ENCODE peak calls at places on chromosome 6, in six cellular contexts. F, M, U, J, I and X are unnamed samples.
A peak's percentile ranks its signal among the peaks of the same experiment; 100 is the strongest.

GRCh38 chr6:35280903-35281302 is 16.7 kb upstream of the DEF6 start:
- DNase-seq in U (no peak), J (no peak), I (no peak), M (no peak), F (no peak), X (no peak)

GRCh38 chr6:144566868-144567615 is 281.9 kb downstream of the UTRN start:
- DNase-seq in U (no peak), M (no peak), J (no peak), F (no peak), I (no peak), X (no peak)

GRCh38 chr6:135465307-135465706 is 32.2 kb downstream of the AHI1 start:
- DNase-seq in I (no peak), M (no peak), U (no peak), J (no peak), F (no peak), X (no peak)

GRCh38 chr6:74050921-74051320 is 354.9 kb downstream of the CD109 start:
- DNase-seq in F (no peak), U (no peak), M (no peak), J (no peak), I (no peak), X (no peak)

GRCh38 chr6:145241039-145241438 is 494.3 kb downstream of the EPM2A start:
- DNase-seq in F (peak; percentile 3), J (no peak), M (no peak), I (no peak), U (no peak), X (no peak)

GRCh38 chr6:145872669-145873068 is 58.1 kb upstream of the FBXO30 start:
- DNase-seq in J (no peak), M (no peak), U (no peak), I (no peak), F (no peak), X (no peak)

GRCh38 chr6:92587521-92587920 is 831.8 kb downstream of the EPHA7 start:
- DNase-seq in F (peak; percentile 23), M (no peak), I (no peak), U (no peak), J (no peak), X (no peak)

GRCh38 chr6:71509142-71509541 is 220.5 kb downstream of the OGFRL1 start:
- DNase-seq in I (no peak), U (no peak), J (no peak), F (no peak), M (no peak), X (no peak)

GRCh38 chr6:56686429-56686828 is 43.7 kb upstream of the DST start:
- DNase-seq in J (no peak), I (no peak), U (no peak), M (no peak), F (no peak), X (no peak)

GRCh38 chr6:119267506-119267905 is 82.1 kb downstream of the MAN1A1 start:
- DNase-seq in F (no peak), J (no peak), I (no peak), M (no peak), U (no peak), X (no peak)

GRCh38 chr6:169804427-169804826 is 53.0 kb downstream of the ERMARD start:
- DNase-seq in U (no peak), I (no peak), M (no peak), F (no peak), J (no peak), X (no peak)

GRCh38 chr6:29016559-29017427 is 11.7 kb upstream of the ZNF311 start:
- DNase-seq in I (peak; percentile 79), M (peak; percentile 61), J (peak; percentile 88), F (peak; percentile 66), U (peak; percentile 76), X (peak; percentile 89)

GRCh38 chr6:3683331-3683730 is 68.2 kb downstream of the PXDC1 start:
- DNase-seq in F (no peak), J (no peak), I (no peak), U (no peak), M (no peak), X (no peak)

GRCh38 chr6:79138146-79138545 is 60.1 kb upstream of the PHIP start:
- DNase-seq in I (no peak), F (no peak), J (no peak), M (no peak), U (no peak), X (no peak)

DNA sequence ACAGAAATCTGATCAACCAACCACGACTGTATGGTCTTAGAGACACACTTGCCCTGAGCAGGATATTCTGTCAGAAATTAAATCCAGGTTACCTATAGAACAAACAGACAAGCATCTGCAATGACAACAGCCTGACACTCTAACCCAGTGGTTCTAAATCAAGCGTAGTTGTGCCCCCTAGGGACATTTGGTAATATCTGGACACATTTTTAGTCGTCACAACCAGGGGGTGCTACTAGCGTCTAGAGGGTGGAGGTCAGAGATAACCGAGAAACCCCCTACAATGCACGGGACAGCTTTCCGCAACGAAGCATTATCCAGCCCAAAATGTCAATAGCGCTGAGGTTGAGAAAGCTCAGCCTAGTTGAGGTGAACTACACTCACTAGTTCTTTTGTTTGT is 32.3 kb downstream of the ID4 start:
- DNase-seq in J (no peak), M (no peak), F (no peak), I (no peak), U (no peak), X (no peak)
- TF ChIP-seq CTCF in J (no peak), M (no peak), F (no peak), I (no peak), U (no peak), X (no peak)

GRCh38 chr6:17099401-17100059 is 2.3 kb upstream of the STMND1 start:
- DNase-seq in M (no peak), U (no peak), F (no peak), I (no peak), J (no peak), X (no peak)

GRCh38 chr6:17098538-17098937 is 3.3 kb upstream of the STMND1 start:
- DNase-seq in I (no peak), F (peak; percentile 49), U (no peak), J (no peak), M (no peak), X (no peak)

GRCh38 chr6:17101422-17102257 is at the start of gene STMND1:
- DNase-seq in J (peak; percentile 78), F (peak; percentile 34), U (peak; percentile 48), I (peak; percentile 42), M (peak; percentile 25), X (peak; percentile 34)

GRCh38 chr6:17103715-17104114 is 1.9 kb downstream of the STMND1 start:
- DNase-seq in M (no peak), I (no peak), U (no peak), F (no peak), J (no peak), X (no peak)

DNA sequence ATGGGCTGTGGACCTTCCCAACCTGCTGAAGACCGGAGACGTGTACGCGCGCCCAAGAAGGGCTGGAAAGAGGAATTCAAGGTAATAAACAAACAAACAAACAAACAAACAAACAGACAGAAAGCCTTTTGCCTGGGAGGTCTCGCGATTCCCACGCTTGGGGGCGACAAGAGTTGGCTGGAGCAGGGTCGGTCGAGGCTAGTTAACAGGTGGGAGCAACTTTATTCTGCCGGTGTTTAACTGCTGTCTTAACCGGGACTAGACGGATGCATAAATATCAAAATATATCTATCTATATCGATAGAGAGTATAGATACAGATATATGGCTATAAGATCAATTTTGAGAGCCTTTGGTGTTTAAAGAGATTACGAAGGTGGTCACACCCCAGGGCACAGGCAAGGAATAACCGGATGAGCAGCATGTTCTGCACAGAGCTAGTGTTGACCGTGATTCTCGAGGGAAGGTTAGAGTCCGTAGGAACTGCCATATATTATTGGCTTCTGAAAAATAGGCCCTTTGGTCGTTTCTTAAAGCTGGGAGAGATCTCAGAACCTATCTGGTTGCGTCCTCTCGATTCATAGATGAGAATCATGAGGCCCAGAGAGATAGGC is 514 bp downstream of the STMND1 start:
- DNase-seq in I (no peak), J (no peak), U (no peak), F (no peak), M (no peak), X (no peak)
- TF ChIP-seq CTCF in I (no peak), J (no peak), U (no peak), F (no peak), M (no peak), X (no peak)

DNA sequence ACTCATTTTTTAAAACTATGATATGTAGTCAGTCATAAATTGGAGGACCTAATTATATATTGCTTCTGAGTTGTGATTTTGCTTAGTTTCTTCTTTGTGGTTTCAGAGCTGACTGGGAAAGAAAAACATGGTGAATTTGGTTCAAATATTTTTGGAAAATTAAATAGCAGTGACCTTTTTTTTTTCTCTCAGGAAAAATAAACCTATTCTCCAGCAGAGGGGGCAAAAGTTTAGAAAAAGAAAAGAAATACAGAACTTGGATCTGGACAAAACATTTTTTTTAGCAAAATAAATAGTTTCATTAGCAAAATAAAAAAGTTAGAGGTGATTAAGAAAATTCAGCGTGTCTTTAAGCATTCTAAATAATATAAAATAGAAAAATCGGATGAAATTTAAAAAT is 10.2 kb downstream of the COL10A1 start:
- DNase-seq in F (no peak), U (no peak), M (no peak), I (no peak), J (no peak), X (no peak)
- TF ChIP-seq CTCF in F (peak; percentile 58), U (no peak), M (peak; percentile 38), I (no peak), J (peak; percentile 32), X (peak; percentile 74)

GRCh38 chr6:168334072-168334471 is 14.5 kb upstream of the DACT2 start:
- DNase-seq in I (no peak), F (no peak), M (no peak), J (no peak), U (no peak), X (no peak)

GRCh38 chr6:168332020-168332419 is 12.4 kb upstream of the DACT2 start:
- DNase-seq in J (no peak), U (no peak), F (no peak), M (no peak), I (no peak), X (no peak)

GRCh38 chr6:168333471-168333870 is 13.9 kb upstream of the DACT2 start:
- DNase-seq in J (no peak), I (no peak), F (no peak), U (no peak), M (no peak), X (no peak)

GRCh38 chr6:168331058-168331457 is 11.5 kb upstream of the DACT2 start:
- DNase-seq in J (no peak), M (no peak), F (no peak), I (no peak), U (no peak), X (no peak)

GRCh38 chr6:168333039-168333438 is 13.5 kb upstream of the DACT2 start:
- DNase-seq in M (no peak), F (no peak), I (no peak), U (no peak), J (no peak), X (no peak)
- TF ChIP-seq CTCF in M (peak; percentile 6), F (peak; percentile 44), I (no peak), U (no peak), J (peak; percentile 17), X (peak; percentile 45)

DNA sequence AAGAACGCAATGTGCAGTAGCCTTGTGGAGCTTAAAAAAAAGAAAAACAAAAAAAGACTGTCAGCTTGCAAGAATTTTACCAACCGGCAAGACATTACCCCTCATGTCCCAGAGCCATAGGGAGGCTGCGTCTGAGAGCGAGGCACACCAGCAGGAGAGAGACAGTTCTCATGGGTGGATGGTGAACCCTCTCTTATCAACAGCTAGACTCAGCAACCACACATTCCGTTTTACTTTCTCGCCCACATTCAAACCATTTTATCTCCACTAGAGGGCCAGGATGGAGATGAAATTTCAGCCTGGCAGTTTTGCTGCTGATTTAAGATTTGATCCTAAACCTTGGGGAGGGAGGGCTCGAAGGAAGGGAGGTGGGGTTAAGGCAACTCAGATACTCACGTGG is 247.0 kb downstream of the ATXN1 start:
- DNase-seq in F (peak; percentile 35), I (no peak), M (no peak), J (no peak), U (no peak), X (no peak)
- TF ChIP-seq CTCF in F (peak; percentile 63), I (peak; percentile 22), M (peak; percentile 37), J (peak; percentile 40), U (peak; percentile 24), X (peak; percentile 56)